ENCODE peak calls at places on chromosomes 4 and X, in four cellular contexts. K is astrocyte, F is PC-9, U is IMR-90. N is an unnamed sample. For H3K4me1, the result is how much of the 10 kb centered on the place peaks cover.

GRCh38 chr4:118905546-118905945 is 16.9 kb downstream of the SYNPO2 start:
- DNase-seq in K (peak), F (no peak), U (peak), N (peak)

GRCh38 chr4:89496851-89497250 is 189.3 kb upstream of the GPRIN3 start:
- DNase-seq in K (peak), F (no peak), U (peak), N (no peak)

GRCh38 chr4:182201871-182202270 is 41.3 kb upstream of the TENM3 start:
- DNase-seq in K (peak), F (no peak), U (peak), N (no peak)

GRCh38 chr4:185265942-185266341 is 56.5 kb downstream of the SNX25 start:
- DNase-seq in K (peak), F (no peak), U (peak), N (no peak)

GRCh38 chrX:153486163-153486562 is 8.6 kb upstream of the BGN start:
- DNase-seq in K (no peak), F (no peak), U (no peak), N (no peak)

GRCh38 chr4:13640149-13640671 is 12.7 kb upstream of the BOD1L1 start:
- DNase-seq in K (peak), F (peak), U (peak), N (no peak)

GRCh38 chrX:154486052-154486395 is 391 bp downstream of the UBL4A start:
- DNase-seq in K (no peak), F (peak), U (no peak), N (peak)

GRCh38 chr4:185071412-185071811 is 53.1 kb downstream of the HELT start:
- DNase-seq in K (no peak), F (no peak), U (no peak), N (no peak)

GRCh38 chr4:120857312-120857711 is 65.2 kb downstream of the PRDM5 start:
- DNase-seq in K (peak), F (no peak), U (peak), N (no peak)

GRCh38 chrX:22360129-22360528 is 87.4 kb downstream of the CBLL2 start:
- DNase-seq in K (no peak), F (no peak), U (no peak), N (no peak)

GRCh38 chrX:105051364-105051763 is 169.1 kb downstream of the TEX13A start:
- DNase-seq in K (no peak), F (no peak), U (no peak), N (no peak)

GRCh38 chr4:37542749-37543148 is 143.4 kb downstream of the RELL1 start:
- DNase-seq in K (no peak), F (no peak), U (no peak), N (no peak)

GRCh38 chrX:148573119-148573518 is 72.7 kb downstream of the AFF2 start:
- DNase-seq in K (no peak), F (no peak), U (no peak), N (no peak)

GRCh38 chrX:121323337-121323736 is 275.9 kb downstream of the GLUD2 start:
- DNase-seq in K (no peak), F (no peak), U (no peak), N (no peak)

GRCh38 chr4:138158746-138159297 is 83.3 kb downstream of the SLC7A11 start:
- DNase-seq in K (peak), F (no peak), U (peak), N (no peak)

GRCh38 chrX:112614640-112615039 is 65.1 kb downstream of the LHFPL1 start:
- DNase-seq in K (peak), F (no peak), U (peak), N (no peak)

GRCh38 chrX:147738260-147738659 is 173.5 kb upstream of the FMR1 start:
- DNase-seq in K (no peak), F (no peak), U (no peak), N (no peak)

GRCh38 chr4:3505231-3505630 is 27.0 kb downstream of the LRPAP1 start:
- DNase-seq in K (no peak), F (no peak), U (no peak), N (no peak)

GRCh38 chr4:137892134-137892533 is 350.0 kb downstream of the SLC7A11 start:
- DNase-seq in K (peak), F (no peak), U (peak), N (no peak)

GRCh38 chrX:49120104-49120503 is 3.4 kb downstream of the GPKOW start:
- DNase-seq in K (no peak), F (no peak), U (no peak), N (peak)

GRCh38 chr4:156251373-156252065 is 297.9 kb upstream of the CTSO start:
- DNase-seq in K (peak), F (no peak), U (no peak), N (no peak)

GRCh38 chr4:53963786-53964185 is 100.6 kb downstream of the CHIC2 start:
- DNase-seq in K (no peak), F (no peak), U (no peak), N (no peak)

GRCh38 chr4:54228064-54228527 is 997 bp upstream of the PDGFRA start:
- DNase-seq in K (peak), F (peak), U (peak), N (peak)

GRCh38 chr4:180664766-180665368 is 1578.3 kb upstream of the TENM3 start:
- DNase-seq in K (peak), F (peak), U (peak), N (no peak)

GRCh38 chrX:81729269-81729777 is 527.4 kb downstream of the SH3BGRL start:
- DNase-seq in K (no peak), F (no peak), U (no peak), N (no peak)

GRCh38 chr4:163544407-163545038 is 50.0 kb downstream of the TMA16 start:
- DNase-seq in K (peak), F (peak), U (peak), N (no peak)

DNA sequence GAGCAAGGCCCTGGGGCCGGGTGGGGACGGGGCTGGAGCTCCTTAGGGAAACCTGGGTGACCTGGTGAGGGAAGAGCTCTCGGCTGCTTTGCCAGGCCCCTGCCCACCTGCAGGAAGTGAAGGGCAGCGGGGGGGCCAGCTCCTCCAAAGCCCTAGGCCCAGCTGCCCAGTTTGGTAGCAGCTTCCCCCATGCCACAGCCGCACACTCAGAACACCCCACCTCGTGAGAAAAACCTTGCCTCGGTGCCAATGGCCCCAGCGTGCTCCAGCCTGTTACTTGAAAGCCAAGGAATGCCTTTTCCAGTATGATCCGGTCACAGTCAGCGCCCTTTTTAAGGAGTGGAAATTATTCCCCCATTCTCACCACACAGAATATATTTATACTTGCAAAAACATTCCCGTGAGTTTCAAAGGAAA is 38.3 kb downstream of the ACOX3 start:
- DNase-seq in K (no peak), F (no peak), U (no peak), N (no peak)
- H3K27ac ChIP-seq in K (no peak), F (no peak), U (no peak), N (no peak)

GRCh38 chrX:14027511-14028019 is 2.1 kb downstream of the GEMIN8 start:
- DNase-seq in K (peak), F (no peak), U (peak), N (peak)

GRCh38 chrX:14026121-14026520 is 3.6 kb downstream of the GEMIN8 start:
- DNase-seq in K (no peak), F (no peak), U (no peak), N (no peak)

GRCh38 chrX:14028473-14028872 is 1.2 kb downstream of the GEMIN8 start:
- DNase-seq in K (no peak), F (no peak), U (no peak), N (no peak)

GRCh38 chrX:14029039-14029424 is 660 bp downstream of the GEMIN8 start:
- DNase-seq in K (no peak), F (no peak), U (no peak), N (no peak)

GRCh38 chrX:14027031-14027430 is 2.7 kb downstream of the GEMIN8 start:
- DNase-seq in K (peak), F (no peak), U (peak), N (no peak)
- H3K4me2 ChIP-seq in K (peak), F (peak), U (peak), N (peak)

GRCh38 chrX:71102292-71102691 is 4.2 kb downstream of the CXorf65 start:
- DNase-seq in K (no peak), F (no peak), U (no peak), N (no peak)
- H3K4me1 ChIP-seq in K (under half), F (under half), U (under half), N (under half)

DNA sequence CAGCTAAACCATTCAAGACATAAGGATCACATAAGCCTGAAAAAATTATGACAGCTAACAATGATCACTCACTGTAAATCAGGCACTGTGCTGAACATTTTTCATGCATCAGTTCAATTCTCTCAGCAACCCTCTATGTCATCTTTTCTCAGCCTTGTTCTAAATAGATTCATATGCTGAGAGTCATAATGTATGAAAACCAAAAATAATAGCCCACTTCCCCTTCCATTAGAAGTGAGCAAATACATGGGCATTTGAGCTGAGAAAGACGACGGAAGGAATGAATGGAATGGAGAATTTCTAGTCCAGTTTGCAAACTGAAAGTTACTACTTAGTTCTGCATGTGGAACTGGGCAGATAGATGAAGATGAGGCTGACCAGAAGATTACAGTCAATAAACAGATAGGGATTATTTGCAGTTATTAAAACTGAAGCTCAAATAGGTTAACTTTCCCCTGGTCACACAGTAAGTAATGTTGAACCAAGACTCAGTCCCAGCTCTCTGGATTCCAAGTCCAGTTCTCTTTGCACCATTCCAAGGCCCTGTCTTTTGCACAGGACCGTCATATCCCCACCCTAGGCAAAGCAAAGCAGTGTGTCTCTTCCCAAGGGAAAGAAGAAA is 1.6 kb upstream of the SH3RF1 start:
- DNase-seq in K (peak), F (peak), U (peak), N (peak)
- H3K27ac ChIP-seq in K (peak), F (peak), U (peak), N (peak)

GRCh38 chr4:96186593-96186992 is 346.7 kb downstream of the PDHA2 start:
- DNase-seq in K (peak), F (no peak), U (no peak), N (no peak)
- H3K4me2 ChIP-seq in K (no peak), F (no peak), U (no peak), N (no peak)

GRCh38 chr4:24871176-24871575 is 41.7 kb downstream of the CCDC149 start:
- DNase-seq in K (no peak), F (no peak), U (no peak), N (no peak)
- H3K4me1 ChIP-seq in K (under half), F (under half), U (under half), N (under half)

GRCh38 chr4:129526812-129527211 is 430.9 kb downstream of the C4orf33 start:
- DNase-seq in K (no peak), F (no peak), U (no peak), N (no peak)

DNA sequence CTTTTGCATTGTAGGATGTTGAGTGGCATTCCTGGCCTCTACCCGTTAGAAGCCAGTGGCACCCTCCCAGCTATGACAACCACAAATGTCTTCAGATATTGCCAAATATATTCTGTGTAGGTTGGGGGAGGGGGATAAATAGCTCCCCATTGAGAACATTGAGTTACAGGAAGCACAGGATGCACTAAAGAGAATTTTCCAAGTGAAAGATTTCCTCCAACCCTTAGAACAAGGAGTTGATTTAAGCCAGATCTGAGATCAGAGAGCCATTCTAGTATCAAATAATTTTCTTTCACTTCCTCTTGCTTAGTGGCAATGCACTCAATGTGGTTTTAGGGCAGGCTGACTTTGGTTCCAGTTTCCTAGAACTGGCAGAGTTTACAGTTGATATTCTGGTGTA is 436.6 kb downstream of the C4orf33 start:
- DNase-seq in K (no peak), F (no peak), U (no peak), N (no peak)
- H3K27ac ChIP-seq in K (no peak), F (no peak), U (no peak), N (no peak)

GRCh38 chr4:52914051-52914605 is 52.0 kb downstream of the RASL11B start:
- DNase-seq in K (peak), F (peak), U (peak), N (no peak)
- H3K4me2 ChIP-seq in K (peak), F (peak), U (peak), N (peak)

N was measured in osteoblast.